ENCODE peak calls at places on chromosome 17, in ten cellular contexts. Z is HCT116; D is CD8-positive, alpha-beta T cell; K is heart right ventricle; E is esophagus squamous epithelium; R is lung; C is left lung; Y is CD4-positive, alpha-beta memory T cell; L is naive thymus-derived CD4-positive, alpha-beta T cell; X is substantia nigra. P is an unnamed sample.

GRCh38 chr17:33647976-33648375 is 354.9 kb upstream of the ASIC2 start:
- DNase-seq in Y (no peak), E (no peak), R (no peak), K (no peak), L (no peak), D (no peak), X (peak), Z (no peak), C (no peak), P (no peak)

GRCh38 chr17:38617074-38617860 is 11.5 kb upstream of the SRCIN1 start:
- DNase-seq in Z (no peak), R (no peak), K (no peak), X (no peak), L (no peak), D (no peak), Y (peak), E (no peak), C (no peak), P (no peak)

GRCh38 chr17:50687200-50688066 is 20.3 kb downstream of the ANKRD40 start:
- DNase-seq in D (no peak), E (no peak), Y (no peak), K (no peak), R (no peak), C (no peak), Z (no peak), L (no peak), X (no peak), P (no peak)

GRCh38 chr17:43645765-43646481 is 15.8 kb downstream of the MEOX1 start:
- DNase-seq in C (peak), Z (no peak), Y (no peak), R (peak), K (peak), E (no peak), X (no peak), D (no peak), L (peak), P (peak)

GRCh38 chr17:50884354-50885311 is 18.5 kb upstream of the TOB1 start:
- DNase-seq in E (no peak), R (no peak), Z (no peak), L (no peak), X (no peak), C (no peak), D (no peak), K (no peak), Y (no peak), P (no peak)

GRCh38 chr17:78818932-78819331 is 21.7 kb downstream of the USP36 start:
- DNase-seq in R (no peak), Y (peak), D (peak), X (no peak), L (peak), K (no peak), E (no peak), Z (no peak), C (no peak), P (no peak)

GRCh38 chr17:57352658-57353057 is 96.3 kb downstream of the MSI2 start:
- DNase-seq in D (no peak), Y (no peak), L (no peak), Z (no peak), E (no peak), K (no peak), C (no peak), X (no peak), R (no peak), P (no peak)

GRCh38 chr17:59493867-59494266 is 71.5 kb upstream of the DHX40 start:
- DNase-seq in L (no peak), C (no peak), D (no peak), Y (no peak), R (no peak), E (no peak), K (no peak), Z (no peak), X (no peak), P (no peak)

GRCh38 chr17:75241143-75241430 is 20.3 kb downstream of the GGA3 start:
- DNase-seq in Y (no peak), Z (no peak), K (no peak), D (no peak), R (no peak), X (no peak), L (no peak), C (no peak), E (no peak), P (no peak)

GRCh38 chr17:7782237-7782636 is 51.8 kb upstream of the KDM6B start:
- DNase-seq in R (no peak), Y (no peak), K (no peak), L (no peak), E (no peak), Z (no peak), C (no peak), X (no peak), D (no peak), P (no peak)

GRCh38 chr17:49968380-49969133 is 433 bp upstream of the DLX4 start:
- DNase-seq in Z (peak), E (no peak), Y (peak), K (peak), R (peak), X (no peak), D (peak), L (peak), C (peak), P (no peak)

GRCh38 chr17:953767-954166 is 25.8 kb downstream of the NXN start:
- DNase-seq in Z (no peak), X (no peak), D (no peak), Y (no peak), L (no peak), R (no peak), E (no peak), K (no peak), C (no peak), P (no peak)

GRCh38 chr17:31457391-31458234 is 66.1 kb downstream of the RAB11FIP4 start:
- DNase-seq in Z (no peak), K (no peak), R (no peak), C (no peak), L (no peak), Y (no peak), D (no peak), E (no peak), X (no peak), P (no peak)

GRCh38 chr17:21214777-21215541 is 998 bp upstream of the TMEM11 start:
- DNase-seq in K (peak), D (no peak), L (no peak), X (no peak), Y (no peak), C (no peak), R (no peak), Z (no peak), E (no peak), P (no peak)

GRCh38 chr17:1006054-1006453 is 9.1 kb downstream of the TIMM22 start:
- DNase-seq in Y (no peak), R (no peak), X (no peak), Z (no peak), K (no peak), E (no peak), D (no peak), C (no peak), L (no peak), P (no peak)

GRCh38 chr17:17498606-17499301 is 2.6 kb upstream of the RASD1 start:
- DNase-seq in K (no peak), R (no peak), Y (no peak), D (no peak), E (no peak), C (no peak), L (no peak), X (no peak), Z (no peak), P (no peak)

GRCh38 chr17:19418312-19418992 is 7.4 kb downstream of the RNF112 start:
- DNase-seq in C (no peak), R (no peak), L (no peak), Y (no peak), D (no peak), E (no peak), X (no peak), K (no peak), Z (no peak), P (no peak)

GRCh38 chr17:9959377-9959981 is 54.4 kb upstream of the RCVRN start:
- DNase-seq in X (peak), K (no peak), D (peak), R (no peak), Y (no peak), E (no peak), L (no peak), Z (peak), C (no peak), P (peak)

DNA sequence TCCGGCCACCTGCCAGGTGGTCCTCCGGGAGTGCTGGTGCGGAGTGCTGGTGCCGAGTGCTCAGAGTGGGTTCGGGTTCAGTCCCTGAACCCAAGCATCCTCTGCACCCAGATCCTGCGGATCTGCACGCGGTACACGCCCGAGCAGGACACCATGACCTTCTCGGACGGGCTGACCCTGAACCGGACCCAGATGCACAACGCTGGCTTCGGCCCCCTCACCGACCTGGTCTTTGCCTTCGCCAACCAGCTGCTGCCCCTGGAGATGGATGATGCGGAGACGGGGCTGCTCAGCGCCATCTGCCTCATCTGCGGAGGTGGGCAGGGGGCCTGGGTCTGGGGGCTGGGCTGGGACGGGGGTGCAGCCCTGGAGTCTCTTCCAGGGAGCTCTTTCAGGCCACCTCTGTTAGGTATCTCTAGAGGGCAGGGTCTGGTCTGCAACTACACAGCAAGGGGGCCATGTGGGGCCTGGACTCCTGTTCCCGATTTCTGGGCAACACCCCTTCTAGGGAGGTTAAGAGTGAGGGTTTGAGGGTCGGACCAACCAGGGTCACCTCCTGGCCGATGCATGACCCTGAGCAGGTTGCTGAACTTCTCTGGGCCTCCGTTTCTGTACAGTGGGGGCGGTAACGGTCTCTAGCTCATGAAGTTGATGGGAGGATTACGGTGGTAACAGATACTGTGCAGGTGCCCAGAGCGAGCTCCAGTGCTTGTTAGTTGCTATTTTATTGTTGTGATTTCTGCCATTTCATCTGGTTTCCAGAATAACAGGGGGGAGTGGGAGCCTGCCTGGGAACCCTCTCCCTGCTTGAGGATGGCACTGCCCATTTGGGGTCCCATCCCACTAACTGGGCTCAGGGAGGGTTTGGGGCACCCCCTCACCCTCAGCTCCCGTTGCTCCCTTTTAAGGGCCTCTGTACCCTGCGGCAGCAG is 10.1 kb downstream of the GJD3 start:
- DNase-seq in Y (no peak), E (no peak), K (no peak), R (no peak), D (no peak), C (peak), Z (no peak), L (no peak), X (no peak), P (no peak)
- H3K27ac ChIP-seq in Y (no peak), E (no peak), K (peak), R (no peak), D (no peak), C (peak), Z (no peak), L (no peak), X (no peak), P (no peak)

GRCh38 chr17:15431201-15431600 is 36.2 kb downstream of the CDRT4 start:
- DNase-seq in L (no peak), E (no peak), X (no peak), Z (no peak), K (no peak), Y (no peak), C (no peak), R (no peak), D (no peak), P (no peak)
- H3K27ac ChIP-seq in L (no peak), E (no peak), X (peak), Z (no peak), K (peak), Y (no peak), C (no peak), R (no peak), D (no peak), P (no peak)

GRCh38 chr17:48842746-48843145 is 11.9 kb downstream of the CALCOCO2 start:
- DNase-seq in K (no peak), D (no peak), L (no peak), Y (no peak), R (no peak), X (no peak), Z (no peak), C (no peak), E (no peak), P (no peak)
- H3K27ac ChIP-seq in K (peak), D (no peak), L (no peak), Y (no peak), R (peak), X (no peak), Z (no peak), C (peak), E (peak), P (peak)

GRCh38 chr17:5510776-5511175 is 24.4 kb downstream of the MIS12 start:
- DNase-seq in E (no peak), K (no peak), Y (no peak), Z (no peak), X (no peak), C (no peak), D (no peak), R (no peak), L (no peak), P (no peak)

GRCh38 chr17:5514976-5515375 is 28.6 kb downstream of the MIS12 start:
- DNase-seq in R (no peak), Z (no peak), Y (no peak), D (no peak), E (no peak), K (no peak), L (no peak), C (no peak), X (no peak), P (no peak)

GRCh38 chr17:5513610-5514009 is 27.2 kb downstream of the MIS12 start:
- DNase-seq in Y (no peak), K (no peak), Z (no peak), X (no peak), R (no peak), D (no peak), E (no peak), L (peak), C (no peak), P (no peak)

DNA sequence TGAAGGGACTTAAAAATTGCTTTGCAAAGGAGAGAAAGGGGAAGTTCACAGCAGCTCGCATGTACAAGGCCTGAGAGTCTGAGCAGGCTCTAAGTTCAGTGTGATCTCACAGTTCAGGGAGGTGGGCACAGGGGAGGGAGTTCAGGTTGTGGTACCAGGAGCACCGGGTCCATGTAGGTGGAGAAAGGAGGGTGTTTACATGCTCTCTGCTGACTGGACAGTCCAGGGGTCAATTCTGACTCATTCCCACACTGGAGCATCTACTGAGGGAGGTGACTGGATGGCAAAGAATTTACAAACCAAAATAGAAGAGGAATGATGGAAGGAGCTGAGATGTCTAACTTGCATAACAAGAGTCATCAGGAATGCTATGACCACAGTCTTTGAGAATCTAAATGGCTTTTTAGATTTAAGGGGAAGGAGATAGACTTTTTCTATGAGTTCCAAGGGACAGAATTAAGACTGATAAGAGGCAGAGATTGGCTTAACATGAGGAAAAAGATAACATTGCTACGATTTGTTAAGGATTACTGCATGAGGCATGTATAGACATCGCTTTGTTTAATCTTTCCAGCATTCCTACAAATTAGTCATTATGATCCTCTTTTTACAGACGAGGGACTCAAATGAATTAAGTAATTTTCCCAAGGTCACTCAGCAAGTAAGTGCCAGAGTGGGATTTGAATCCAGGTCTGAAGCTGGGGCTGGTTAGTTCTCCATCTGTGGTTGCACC is 29.9 kb downstream of the MIS12 start:
- DNase-seq in Z (peak), D (no peak), R (no peak), K (no peak), L (no peak), Y (no peak), X (no peak), C (no peak), E (no peak), P (no peak)
- H3K27ac ChIP-seq in Z (peak), D (no peak), R (no peak), K (no peak), L (no peak), Y (no peak), X (no peak), C (no peak), E (no peak), P (no peak)

GRCh38 chr17:42266462-42266861 is 9.7 kb downstream of the STAT5B start:
- DNase-seq in X (no peak), K (no peak), L (no peak), Y (no peak), E (no peak), R (no peak), C (no peak), Z (no peak), D (no peak), P (no peak)
- H3K27ac ChIP-seq in X (no peak), K (no peak), L (peak), Y (peak), E (no peak), R (no peak), C (peak), Z (no peak), D (no peak), P (no peak)

DNA sequence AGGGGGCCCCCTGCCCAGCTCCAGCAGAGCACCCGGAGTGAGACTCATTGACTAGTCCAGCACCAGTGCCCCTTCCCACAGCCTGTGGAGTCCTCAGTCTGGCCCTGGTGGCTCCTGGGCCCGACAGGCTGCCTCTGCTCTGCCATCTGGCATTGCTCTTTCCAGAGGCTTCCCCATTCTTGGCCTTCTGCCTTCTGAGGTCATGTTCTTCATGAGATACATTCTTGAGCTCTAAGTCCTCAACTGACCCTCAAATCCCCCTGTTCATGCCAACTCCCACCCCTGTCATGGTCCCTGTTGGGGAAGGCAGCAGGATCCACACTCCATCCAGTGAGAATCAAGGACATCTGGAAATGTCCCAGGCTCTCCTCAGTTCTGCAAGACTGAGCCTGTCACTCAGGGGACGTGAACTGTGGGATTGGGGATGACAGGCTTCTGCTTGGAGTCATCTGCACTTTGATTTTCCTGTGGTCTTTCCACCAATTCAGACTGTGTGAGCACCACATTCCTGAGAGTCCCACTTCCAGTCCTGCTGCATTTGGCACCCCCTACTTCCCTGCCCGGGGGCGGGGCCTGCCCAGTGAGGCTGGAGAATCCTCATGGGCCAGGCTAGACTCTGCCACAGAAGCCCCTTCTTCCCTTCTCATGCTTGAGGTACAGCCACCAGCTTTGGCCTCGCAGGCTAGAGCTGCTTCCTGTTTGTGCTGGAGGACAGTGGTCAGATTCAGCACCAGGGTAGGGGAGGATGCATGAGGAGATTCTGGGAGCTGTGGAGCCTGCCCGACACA is 2.7 kb downstream of the TRPV2 start:
- DNase-seq in K (no peak), E (no peak), L (no peak), Z (no peak), R (no peak), Y (no peak), D (no peak), C (no peak), X (no peak), P (no peak)
- H3K27ac ChIP-seq in K (peak), E (peak), L (peak), Z (peak), R (peak), Y (peak), D (no peak), C (peak), X (no peak), P (no peak)

DNA sequence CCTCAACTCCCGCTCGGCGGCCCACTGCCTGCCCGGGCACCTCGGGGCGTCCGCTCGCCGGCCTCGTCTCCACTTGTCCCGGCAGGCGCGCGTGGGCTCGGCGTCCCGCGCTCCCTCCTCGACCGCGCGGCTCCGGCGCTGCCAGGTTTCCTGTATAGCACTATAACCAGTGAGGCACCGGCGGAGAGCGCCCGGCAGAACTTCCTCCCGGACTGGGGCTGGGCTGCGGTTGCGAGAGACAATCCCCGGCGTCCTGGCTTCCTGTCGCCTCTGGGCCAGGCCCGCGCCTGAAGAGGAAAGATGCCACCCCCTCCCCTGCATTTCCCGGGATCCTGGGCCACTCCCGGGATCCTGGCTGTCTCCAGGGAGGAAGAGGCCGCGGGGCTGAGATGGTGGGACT is 119.3 kb upstream of the SMURF2 start:
- DNase-seq in C (peak), E (no peak), D (peak), K (peak), Z (no peak), L (peak), Y (peak), R (peak), X (peak), P (no peak)
- H3K27ac ChIP-seq in C (peak), E (peak), D (no peak), K (peak), Z (no peak), L (no peak), Y (no peak), R (no peak), X (no peak), P (no peak)

DNA sequence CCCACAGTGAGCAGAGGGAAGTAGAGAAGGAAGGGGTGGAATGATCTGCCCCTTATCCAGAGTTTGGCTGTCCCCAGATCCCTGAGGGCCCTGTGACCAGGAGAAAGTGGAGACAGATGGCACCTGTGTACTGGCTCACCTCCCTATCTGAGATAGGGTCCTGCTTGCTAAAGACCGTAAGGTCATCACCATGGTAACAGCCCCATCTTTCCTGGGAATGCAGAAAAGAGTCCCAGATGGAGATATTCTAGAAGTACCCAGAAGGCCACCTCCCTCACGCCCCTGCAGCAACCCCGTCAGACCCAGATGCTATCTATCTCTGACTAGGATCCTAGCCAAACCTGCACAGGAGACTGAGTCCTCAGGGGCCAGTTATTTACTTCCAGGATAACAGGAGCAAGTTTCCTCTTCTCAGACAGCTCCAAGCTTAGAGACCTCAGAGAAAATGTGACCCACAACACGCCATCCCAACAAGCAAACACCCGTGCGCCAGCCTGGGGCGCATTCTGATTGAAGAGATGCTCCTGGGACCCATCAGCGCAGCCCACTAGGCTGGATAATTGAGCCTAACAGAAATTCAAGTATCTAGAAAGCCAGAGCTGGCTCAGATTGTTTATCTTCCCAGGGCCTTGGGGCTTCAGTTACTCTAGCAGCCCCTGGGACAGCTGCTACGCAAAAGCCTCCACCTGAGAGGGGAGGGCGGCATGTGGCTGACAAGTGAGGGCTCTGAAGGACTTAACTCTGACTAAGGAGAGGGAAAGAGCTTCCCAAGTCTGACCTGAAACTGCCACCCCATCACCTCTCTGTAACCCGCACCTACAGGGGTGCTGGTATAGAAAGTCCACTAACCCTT is 1.9 kb downstream of the ORMDL3 start:
- DNase-seq in X (no peak), E (no peak), C (no peak), Z (no peak), K (no peak), D (no peak), Y (no peak), R (no peak), L (no peak), P (no peak)
- H3K27ac ChIP-seq in X (no peak), E (peak), C (no peak), Z (no peak), K (peak), D (peak), Y (peak), R (no peak), L (peak), P (no peak)

P was measured in caudate nucleus.